ENCODE peak calls at places on chromosomes 3 and 15, in ten cellular contexts. E is SJSA1; P is A549; Y is naive thymus-derived CD4-positive, alpha-beta T cell; T is body of pancreas; F is CD4-positive, CD25-positive, alpha-beta regulatory T cell; M is CD4-positive, alpha-beta T cell; U is uterus; G is caudate nucleus; X is transverse colon. H is an unnamed sample.

GRCh38 chr3:185831195-185831594 is 6.4 kb upstream of the IGF2BP2 start:
- DNase-seq in E (no peak), P (no peak), Y (no peak), T (no peak), F (no peak), M (no peak), U (no peak), G (no peak), X (no peak), H (no peak)

GRCh38 chr3:11522953-11523792 is 120.5 kb downstream of the VGLL4 start:
- DNase-seq in E (no peak), P (no peak), Y (no peak), T (no peak), F (no peak), M (no peak), U (peak; percentile 65), G (peak; percentile 40), X (no peak), H (no peak)

GRCh38 chr3:156516951-156517350 is 38.0 kb downstream of the SSR3 start:
- DNase-seq in E (no peak), P (no peak), Y (no peak), T (no peak), F (no peak), M (no peak), U (no peak), G (no peak), X (no peak), H (no peak)

GRCh38 chr15:94793641-94794040 is 562.3 kb downstream of the MCTP2 start:
- DNase-seq in E (no peak), P (no peak), Y (no peak), T (no peak), F (no peak), M (no peak), U (no peak), G (no peak), X (no peak), H (no peak)

GRCh38 chr3:192482809-192483208 is 244.5 kb downstream of the FGF12 start:
- DNase-seq in E (no peak), P (no peak), Y (no peak), T (no peak), F (no peak), M (no peak), U (no peak), G (no peak), X (no peak), H (no peak)

GRCh38 chr3:157467165-157467564 is 30.5 kb downstream of the PTX3 start:
- DNase-seq in E (no peak), P (no peak), Y (no peak), T (no peak), F (no peak), M (no peak), U (no peak), G (no peak), X (no peak), H (no peak)

GRCh38 chr3:26624209-26624775 is 1.7 kb downstream of the LRRC3B start:
- DNase-seq in E (no peak), P (no peak), Y (no peak), T (no peak), F (no peak), M (no peak), U (no peak), G (peak; percentile 34), X (no peak), H (no peak)

GRCh38 chr3:59818033-59818936 is 768.5 kb upstream of the CFAP20DC start:
- DNase-seq in E (peak; percentile 94), P (peak; percentile 81), Y (no peak), T (peak; percentile 66), F (no peak), M (no peak), U (peak; percentile 83), G (no peak), X (peak; percentile 76), H (peak; percentile 24)

GRCh38 chr3:30162579-30162978 is 443.8 kb upstream of the TGFBR2 start:
- DNase-seq in E (no peak), P (no peak), Y (no peak), T (no peak), F (no peak), M (no peak), U (no peak), G (no peak), X (no peak), H (no peak)

GRCh38 chr3:88031543-88032148 is 27.2 kb downstream of the CGGBP1 start:
- DNase-seq in E (no peak), P (no peak), Y (peak; percentile 29), T (peak; percentile 9), F (peak; percentile 58), M (peak; percentile 6), U (no peak), G (no peak), X (no peak), H (no peak)

GRCh38 chr3:48466386-48467109 is 20.0 kb downstream of the ATRIP start:
- DNase-seq in E (no peak), P (no peak), Y (peak; percentile 26), T (peak; percentile 68), F (no peak), M (peak; percentile 22), U (no peak), G (no peak), X (peak; percentile 48), H (peak; percentile 43)

GRCh38 chr15:55742498-55742926 is 440 bp downstream of the PRTG start:
- DNase-seq in E (peak; percentile 47), P (peak; percentile 53), Y (no peak), T (peak; percentile 6), F (no peak), M (no peak), U (peak; percentile 59), G (peak; percentile 44), X (peak; percentile 13), H (peak; percentile 11)

GRCh38 chr3:170697131-170697530 is 111.3 kb upstream of the SLC7A14 start:
- DNase-seq in E (no peak), P (no peak), Y (no peak), T (no peak), F (no peak), M (no peak), U (no peak), G (no peak), X (no peak), H (no peak)

GRCh38 chr3:27252646-27253045 is 116.5 kb downstream of the NEK10 start:
- DNase-seq in E (no peak), P (no peak), Y (no peak), T (no peak), F (no peak), M (no peak), U (no peak), G (no peak), X (no peak), H (no peak)

GRCh38 chr15:78108300-78109084 is 16.1 kb downstream of the SH2D7 start:
- DNase-seq in E (peak; percentile 89), P (peak; percentile 89), Y (peak; percentile 81), T (peak; percentile 90), F (peak; percentile 82), M (peak; percentile 82), U (peak; percentile 78), G (peak; percentile 82), X (peak; percentile 88), H (peak; percentile 71)

GRCh38 chr3:45991341-45991740 is 4.3 kb downstream of the FYCO1 start:
- DNase-seq in E (no peak), P (no peak), Y (no peak), T (no peak), F (no peak), M (no peak), U (no peak), G (no peak), X (no peak), H (no peak)
- H3K27ac ChIP-seq in E (no peak overlapping the region), P (no peak overlapping the region), Y (no peak overlapping the region), T (no peak overlapping the region), F (no peak overlapping the region), M (no peak overlapping the region), U (peak overlapping the region; percentile 53), G (no peak overlapping the region), X (peak overlapping the region; percentile 95), H (no peak overlapping the region)

GRCh38 chr15:80071652-80072051 is 12.2 kb downstream of the ZFAND6 start:
- DNase-seq in E (no peak), P (no peak), Y (no peak), T (no peak), F (no peak), M (no peak), U (no peak), G (no peak), X (no peak), H (no peak)
- H3K27ac ChIP-seq in E (no peak overlapping the region), P (peak overlapping the region; percentile 1), Y (peak overlapping the region; percentile 61), T (no peak overlapping the region), F (peak overlapping the region; percentile 39), M (no peak overlapping the region), U (no peak overlapping the region), G (no peak overlapping the region), X (peak overlapping the region; percentile 71), H (no peak overlapping the region)

GRCh38 chr3:20052851-20053250 is 12.6 kb downstream of the KAT2B start:
- DNase-seq in E (no peak), P (no peak), Y (no peak), T (no peak), F (no peak), M (no peak), U (no peak), G (no peak), X (no peak), H (no peak)

GRCh38 chr3:20055020-20055775 is 15.0 kb downstream of the KAT2B start:
- DNase-seq in E (no peak), P (no peak), Y (no peak), T (no peak), F (no peak), M (no peak), U (no peak), G (no peak), X (no peak), H (no peak)

GRCh38 chr3:20056727-20057611 is 16.7 kb downstream of the KAT2B start:
- DNase-seq in E (no peak), P (peak; percentile 28), Y (no peak), T (peak; percentile 42), F (no peak), M (no peak), U (peak; percentile 44), G (no peak), X (no peak), H (no peak)

GRCh38 chr3:20057612-20058180 is 17.4 kb downstream of the KAT2B start:
- DNase-seq in E (no peak), P (no peak), Y (no peak), T (no peak), F (no peak), M (no peak), U (no peak), G (no peak), X (no peak), H (no peak)

DNA sequence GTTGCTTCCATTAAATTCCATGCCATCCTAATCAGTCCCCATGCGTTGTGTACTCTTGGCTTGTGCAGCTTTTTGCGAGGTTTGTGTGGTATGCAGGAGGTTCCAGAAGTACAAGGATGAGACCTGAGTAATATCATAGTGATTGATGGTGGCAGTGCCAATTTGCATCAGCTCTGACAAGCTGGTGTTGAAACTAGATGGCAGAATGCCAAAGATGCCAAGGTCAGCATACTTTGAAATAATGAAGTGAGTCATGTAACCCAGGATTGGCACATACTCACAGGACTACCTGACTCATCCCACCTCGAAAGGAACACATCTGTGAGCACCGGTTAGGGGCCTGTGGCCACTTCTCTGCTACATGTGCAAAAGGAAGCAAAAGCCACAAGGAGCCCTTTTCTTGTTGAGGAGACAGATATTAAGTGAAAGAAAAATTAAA is 14.3 kb downstream of the KAT2B start:
- DNase-seq in E (peak; percentile 35), P (peak; percentile 94), Y (peak; percentile 21), T (peak; percentile 85), F (peak; percentile 51), M (peak; percentile 56), U (peak; percentile 60), G (peak; percentile 33), X (peak; percentile 64), H (peak; percentile 8)
- H3K27ac ChIP-seq in E (no peak overlapping the region), P (peak overlapping the region; percentile 56), Y (no peak overlapping the region), T (no peak overlapping the region), F (peak overlapping the region; percentile 78), M (peak overlapping the region; percentile 19), U (peak overlapping the region; percentile 66), G (peak overlapping the region; percentile 46), X (peak overlapping the region; percentile 14), H (peak overlapping the region; percentile 67)

GRCh38 chr15:101191242-101191641 is 60.6 kb downstream of the CHSY1 start:
- DNase-seq in E (no peak), P (no peak), Y (no peak), T (no peak), F (no peak), M (no peak), U (no peak), G (no peak), X (no peak), H (no peak)
- H3K27ac ChIP-seq in E (peak overlapping the region; percentile 30), P (no peak overlapping the region), Y (no peak overlapping the region), T (no peak overlapping the region), F (no peak overlapping the region), M (no peak overlapping the region), U (no peak overlapping the region), G (no peak overlapping the region), X (no peak overlapping the region), H (no peak overlapping the region)

H was measured in substantia nigra.